ENCODE peak calls at places on chromosome 20, in six cellular contexts. One of them, this sample, is unnamed.

GRCh38 chr20:539848-540247 is 3.7 kb downstream of the CSNK2A1 start:
- DNase-seq in AG10803: peak; percentile 53
- DNase-seq in AG04450: no peak
- DNase-seq in body of pancreas: no peak
- DNase-seq in right lobe of liver: no peak
- DNase-seq in lower lobe of right lung: no peak
- DNase-seq in this sample: no peak

GRCh38 chr20:33445881-33446615 is 2.5 kb upstream of the SNTA1 start:
- DNase-seq in AG10803: no peak
- DNase-seq in AG04450: no peak
- DNase-seq in body of pancreas: no peak
- DNase-seq in right lobe of liver: no peak
- DNase-seq in lower lobe of right lung: no peak
- DNase-seq in this sample: no peak

GRCh38 chr20:8722277-8722928 is 346.5 kb upstream of the PLCB4 start:
- DNase-seq in AG10803: peak; percentile 74
- DNase-seq in AG04450: peak; percentile 65
- DNase-seq in body of pancreas: peak; percentile 37
- DNase-seq in right lobe of liver: no peak
- DNase-seq in lower lobe of right lung: no peak
- DNase-seq in this sample: peak; percentile 44

GRCh38 chr20:54194724-54195438 is 13.0 kb upstream of the PFDN4 start:
- DNase-seq in AG10803: peak; percentile 66
- DNase-seq in AG04450: no peak
- DNase-seq in body of pancreas: no peak
- DNase-seq in right lobe of liver: no peak
- DNase-seq in lower lobe of right lung: no peak
- DNase-seq in this sample: no peak

GRCh38 chr20:38145094-38146075 is 19.7 kb downstream of the TGM2 start:
- DNase-seq in AG10803: peak; percentile 39
- DNase-seq in AG04450: no peak
- DNase-seq in body of pancreas: no peak
- DNase-seq in right lobe of liver: peak; percentile 61
- DNase-seq in lower lobe of right lung: no peak
- DNase-seq in this sample: no peak

GRCh38 chr20:2800590-2801458 is at the start of gene CPXM1:
- DNase-seq in AG10803: no peak
- DNase-seq in AG04450: no peak
- DNase-seq in body of pancreas: no peak
- DNase-seq in right lobe of liver: no peak
- DNase-seq in lower lobe of right lung: no peak
- DNase-seq in this sample: peak; percentile 81

GRCh38 chr20:38135641-38136420 is 29.2 kb downstream of the TGM2 start:
- DNase-seq in AG10803: no peak
- DNase-seq in AG04450: no peak
- DNase-seq in body of pancreas: no peak
- DNase-seq in right lobe of liver: no peak
- DNase-seq in lower lobe of right lung: peak; percentile 40
- DNase-seq in this sample: no peak

GRCh38 chr20:33031531-33031930 is at the start of gene BPIFB6:
- DNase-seq in AG10803: no peak
- DNase-seq in AG04450: no peak
- DNase-seq in body of pancreas: no peak
- DNase-seq in right lobe of liver: no peak
- DNase-seq in lower lobe of right lung: no peak
- DNase-seq in this sample: no peak

GRCh38 chr20:32017711-32018251 is 7.5 kb downstream of the CCM2L start:
- DNase-seq in AG10803: no peak
- DNase-seq in AG04450: no peak
- DNase-seq in body of pancreas: peak; percentile 76
- DNase-seq in right lobe of liver: peak; percentile 31
- DNase-seq in lower lobe of right lung: peak; percentile 76
- DNase-seq in this sample: peak; percentile 88

GRCh38 chr20:4014031-4014474 is 1.3 kb downstream of the RNF24 start:
- DNase-seq in AG10803: peak; percentile 82
- DNase-seq in AG04450: peak; percentile 47
- DNase-seq in body of pancreas: peak; percentile 62
- DNase-seq in right lobe of liver: no peak
- DNase-seq in lower lobe of right lung: no peak
- DNase-seq in this sample: peak; percentile 53

GRCh38 chr20:32638848-32639247 is 34.9 kb downstream of the C20orf203 start:
- DNase-seq in AG10803: no peak
- DNase-seq in AG04450: no peak
- DNase-seq in body of pancreas: no peak
- DNase-seq in right lobe of liver: no peak
- DNase-seq in lower lobe of right lung: no peak
- DNase-seq in this sample: no peak

GRCh38 chr20:18144541-18145099 is 7.0 kb downstream of the KAT14 start:
- DNase-seq in AG10803: no peak
- DNase-seq in AG04450: no peak
- DNase-seq in body of pancreas: no peak
- DNase-seq in right lobe of liver: no peak
- DNase-seq in lower lobe of right lung: no peak
- DNase-seq in this sample: no peak

GRCh38 chr20:31790401-31790800 is 28.8 kb upstream of the MYLK2 start:
- DNase-seq in AG10803: peak; percentile 54
- DNase-seq in AG04450: no peak
- DNase-seq in body of pancreas: no peak
- DNase-seq in right lobe of liver: no peak
- DNase-seq in lower lobe of right lung: no peak
- DNase-seq in this sample: no peak

GRCh38 chr20:38449046-38449445 is 13.9 kb upstream of the SNHG17 start:
- DNase-seq in AG10803: no peak
- DNase-seq in AG04450: no peak
- DNase-seq in body of pancreas: no peak
- DNase-seq in right lobe of liver: no peak
- DNase-seq in lower lobe of right lung: no peak
- DNase-seq in this sample: no peak

DNA sequence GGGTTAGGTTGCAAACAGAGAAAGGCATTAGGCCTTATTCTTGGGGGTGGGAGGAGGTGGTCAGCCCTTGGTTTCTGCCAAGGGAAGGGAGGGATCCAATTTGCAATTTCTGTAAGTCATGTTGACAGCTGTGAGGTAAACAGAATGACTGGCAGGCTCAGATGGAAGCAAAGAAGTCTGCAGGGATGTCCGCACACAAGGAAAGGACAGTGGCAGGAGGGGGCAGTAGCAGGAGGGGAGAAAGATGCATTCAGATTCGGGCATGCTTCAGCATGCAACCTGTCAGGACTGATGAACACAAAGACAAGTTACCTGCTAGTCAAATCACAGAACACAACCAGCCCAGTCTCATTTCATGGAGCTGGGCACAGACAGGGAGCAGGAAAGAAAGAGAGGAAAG is 217.9 kb upstream of the FOXA2 start:
- DNase-seq in AG10803: no peak
- DNase-seq in AG04450: no peak
- DNase-seq in body of pancreas: no peak
- DNase-seq in right lobe of liver: no peak
- DNase-seq in lower lobe of right lung: no peak
- DNase-seq in this sample: no peak
- H3K4me3 ChIP-seq in AG10803: no peak overlapping the region
- H3K4me3 ChIP-seq in AG04450: no peak overlapping the region
- H3K4me3 ChIP-seq in body of pancreas: no peak overlapping the region
- H3K4me3 ChIP-seq in right lobe of liver: no peak overlapping the region
- H3K4me3 ChIP-seq in lower lobe of right lung: no peak overlapping the region
- H3K4me3 ChIP-seq in this sample: no peak overlapping the region

GRCh38 chr20:49569403-49570115 is 1.6 kb upstream of the PTGIS start:
- DNase-seq in AG10803: no peak
- DNase-seq in AG04450: no peak
- DNase-seq in body of pancreas: no peak
- DNase-seq in right lobe of liver: no peak
- DNase-seq in lower lobe of right lung: no peak
- DNase-seq in this sample: no peak
- TF ChIP-seq CTCF in AG10803: no peak
- TF ChIP-seq CTCF in AG04450: no peak
- TF ChIP-seq CTCF in body of pancreas: no peak
- TF ChIP-seq CTCF in right lobe of liver: no peak
- TF ChIP-seq CTCF in lower lobe of right lung: no peak
- TF ChIP-seq CTCF in this sample: no peak

GRCh38 chr20:20668639-20669038 is 43.8 kb downstream of the RALGAPA2 start:
- DNase-seq in AG10803: no peak
- DNase-seq in AG04450: no peak
- DNase-seq in body of pancreas: no peak
- DNase-seq in right lobe of liver: no peak
- DNase-seq in lower lobe of right lung: no peak
- DNase-seq in this sample: no peak
- H3K4me3 ChIP-seq in AG10803: no peak overlapping the region
- H3K4me3 ChIP-seq in AG04450: no peak overlapping the region
- H3K4me3 ChIP-seq in body of pancreas: no peak overlapping the region
- H3K4me3 ChIP-seq in right lobe of liver: no peak overlapping the region
- H3K4me3 ChIP-seq in lower lobe of right lung: no peak overlapping the region
- H3K4me3 ChIP-seq in this sample: no peak overlapping the region

GRCh38 chr20:64143018-64143801 is 21.0 kb upstream of the MYT1 start:
- DNase-seq in AG10803: no peak
- DNase-seq in AG04450: no peak
- DNase-seq in body of pancreas: no peak
- DNase-seq in right lobe of liver: no peak
- DNase-seq in lower lobe of right lung: peak; percentile 34
- DNase-seq in this sample: no peak

GRCh38 chr20:64146301-64146935 is 17.8 kb upstream of the MYT1 start:
- DNase-seq in AG10803: no peak
- DNase-seq in AG04450: no peak
- DNase-seq in body of pancreas: no peak
- DNase-seq in right lobe of liver: no peak
- DNase-seq in lower lobe of right lung: peak; percentile 10
- DNase-seq in this sample: peak; percentile 33

GRCh38 chr20:64144144-64144912 is 19.9 kb upstream of the MYT1 start:
- DNase-seq in AG10803: no peak
- DNase-seq in AG04450: no peak
- DNase-seq in body of pancreas: no peak
- DNase-seq in right lobe of liver: no peak
- DNase-seq in lower lobe of right lung: peak; percentile 14
- DNase-seq in this sample: no peak

GRCh38 chr20:64146936-64147451 is 17.3 kb upstream of the MYT1 start:
- DNase-seq in AG10803: no peak
- DNase-seq in AG04450: no peak
- DNase-seq in body of pancreas: no peak
- DNase-seq in right lobe of liver: no peak
- DNase-seq in lower lobe of right lung: peak; percentile 30
- DNase-seq in this sample: no peak

GRCh38 chr20:64145458-64146300 is 18.6 kb upstream of the MYT1 start:
- DNase-seq in AG10803: no peak
- DNase-seq in AG04450: no peak
- DNase-seq in body of pancreas: no peak
- DNase-seq in right lobe of liver: no peak
- DNase-seq in lower lobe of right lung: peak; percentile 30
- DNase-seq in this sample: peak; percentile 35
- TF ChIP-seq CTCF in AG10803: no peak
- TF ChIP-seq CTCF in AG04450: no peak
- TF ChIP-seq CTCF in body of pancreas: no peak
- TF ChIP-seq CTCF in right lobe of liver: no peak
- TF ChIP-seq CTCF in lower lobe of right lung: no peak
- TF ChIP-seq CTCF in this sample: peak; percentile 47

DNA sequence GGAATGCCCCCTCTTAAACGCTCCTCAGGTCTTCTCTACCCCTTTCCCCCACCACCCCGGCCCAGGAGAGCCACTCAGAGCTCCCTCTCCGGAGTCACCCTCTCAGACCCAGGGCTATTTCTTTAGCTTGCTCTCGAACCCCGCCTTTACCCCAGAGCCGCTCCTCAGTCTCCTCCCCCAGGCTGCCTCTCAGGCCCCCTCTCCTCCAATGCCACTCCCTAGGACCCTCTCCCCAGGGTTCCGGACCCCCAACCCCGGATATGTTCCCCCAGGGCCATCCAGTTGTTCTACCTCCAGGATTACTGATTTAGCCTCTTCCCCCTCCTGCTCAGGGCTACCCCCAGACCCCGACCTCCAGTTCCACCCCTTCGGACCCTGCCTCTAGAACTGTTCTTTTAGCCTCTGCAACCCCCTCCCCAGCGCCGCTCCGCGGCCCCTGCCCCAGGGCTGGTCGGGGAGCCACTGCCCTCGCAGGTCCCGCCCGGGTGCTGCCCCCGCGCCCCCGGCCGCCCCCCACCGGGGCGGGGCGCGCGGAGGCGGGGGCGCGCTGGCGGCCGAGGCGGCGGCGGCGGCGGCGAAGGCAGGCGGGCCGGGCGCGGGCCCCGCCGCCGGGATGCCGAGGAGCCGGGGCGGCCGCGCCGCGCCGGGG is at the start of gene MMP24:
- DNase-seq in AG10803: no peak
- DNase-seq in AG04450: no peak
- DNase-seq in body of pancreas: no peak
- DNase-seq in right lobe of liver: no peak
- DNase-seq in lower lobe of right lung: no peak
- DNase-seq in this sample: peak; percentile 55
- H3K4me3 ChIP-seq in AG10803: peak within 1 kb of the TSS; percentile 36
- H3K4me3 ChIP-seq in AG04450: peak within 1 kb of the TSS; percentile 31
- H3K4me3 ChIP-seq in body of pancreas: no peak within 1 kb of the TSS
- H3K4me3 ChIP-seq in right lobe of liver: no peak within 1 kb of the TSS
- H3K4me3 ChIP-seq in lower lobe of right lung: peak within 1 kb of the TSS; percentile 27
- H3K4me3 ChIP-seq in this sample: peak within 1 kb of the TSS; percentile 59

GRCh38 chr20:14556206-14556605 is 218.8 kb upstream of the FLRT3 start:
- DNase-seq in AG10803: no peak
- DNase-seq in AG04450: no peak
- DNase-seq in body of pancreas: no peak
- DNase-seq in right lobe of liver: no peak
- DNase-seq in lower lobe of right lung: no peak
- DNase-seq in this sample: no peak

GRCh38 chr20:14562976-14563375 is 225.6 kb upstream of the FLRT3 start:
- DNase-seq in AG10803: no peak
- DNase-seq in AG04450: no peak
- DNase-seq in body of pancreas: no peak
- DNase-seq in right lobe of liver: no peak
- DNase-seq in lower lobe of right lung: no peak
- DNase-seq in this sample: no peak

GRCh38 chr20:14566505-14566904 is 229.1 kb upstream of the FLRT3 start:
- DNase-seq in AG10803: peak; percentile 91
- DNase-seq in AG04450: no peak
- DNase-seq in body of pancreas: no peak
- DNase-seq in right lobe of liver: no peak
- DNase-seq in lower lobe of right lung: no peak
- DNase-seq in this sample: no peak

GRCh38 chr20:14561733-14562132 is 224.3 kb upstream of the FLRT3 start:
- DNase-seq in AG10803: peak; percentile 62
- DNase-seq in AG04450: peak; percentile 27
- DNase-seq in body of pancreas: no peak
- DNase-seq in right lobe of liver: no peak
- DNase-seq in lower lobe of right lung: no peak
- DNase-seq in this sample: no peak
- TF ChIP-seq CTCF in AG10803: no peak
- TF ChIP-seq CTCF in AG04450: peak; percentile 43
- TF ChIP-seq CTCF in body of pancreas: no peak
- TF ChIP-seq CTCF in right lobe of liver: no peak
- TF ChIP-seq CTCF in lower lobe of right lung: no peak
- TF ChIP-seq CTCF in this sample: no peak